ENCODE peak calls at places on chromosomes 16 and 17, in eight cellular contexts. One of them, this sample, is unnamed.

GRCh38 chr17:46053911-46054534 is 55.0 kb downstream of the STH start:
- DNase-seq in COR-L47: no peak
- DNase-seq in uterus: no peak
- DNase-seq in H9: no peak
- DNase-seq in caudate nucleus: no peak
- DNase-seq in upper lobe of right lung: no peak
- DNase-seq in NCI-H1092: no peak
- DNase-seq in foreskin keratinocyte: peak
- DNase-seq in this sample: no peak

GRCh38 chr17:65173284-65173793 is 36.2 kb downstream of the RGS9 start:
- DNase-seq in COR-L47: peak
- DNase-seq in uterus: no peak
- DNase-seq in H9: peak
- DNase-seq in caudate nucleus: no peak
- DNase-seq in upper lobe of right lung: no peak
- DNase-seq in NCI-H1092: peak
- DNase-seq in foreskin keratinocyte: peak
- DNase-seq in this sample: no peak

GRCh38 chr16:49937886-49938285 is 82.0 kb upstream of the ZNF423 start:
- DNase-seq in COR-L47: no peak
- DNase-seq in uterus: no peak
- DNase-seq in H9: no peak
- DNase-seq in caudate nucleus: no peak
- DNase-seq in upper lobe of right lung: no peak
- DNase-seq in NCI-H1092: no peak
- DNase-seq in foreskin keratinocyte: no peak
- DNase-seq in this sample: no peak

GRCh38 chr17:40326014-40326831 is 17.2 kb downstream of the RARA start:
- DNase-seq in COR-L47: no peak
- DNase-seq in uterus: no peak
- DNase-seq in H9: no peak
- DNase-seq in caudate nucleus: no peak
- DNase-seq in upper lobe of right lung: no peak
- DNase-seq in NCI-H1092: no peak
- DNase-seq in foreskin keratinocyte: no peak
- DNase-seq in this sample: no peak

GRCh38 chr16:10922328-10923145 is 19.7 kb downstream of the DEXI start:
- DNase-seq in COR-L47: no peak
- DNase-seq in uterus: no peak
- DNase-seq in H9: no peak
- DNase-seq in caudate nucleus: no peak
- DNase-seq in upper lobe of right lung: peak
- DNase-seq in NCI-H1092: peak
- DNase-seq in foreskin keratinocyte: no peak
- DNase-seq in this sample: no peak

GRCh38 chr17:20028436-20028835 is 19.3 kb downstream of the SPECC1 start:
- DNase-seq in COR-L47: no peak
- DNase-seq in uterus: no peak
- DNase-seq in H9: no peak
- DNase-seq in caudate nucleus: no peak
- DNase-seq in upper lobe of right lung: no peak
- DNase-seq in NCI-H1092: no peak
- DNase-seq in foreskin keratinocyte: peak
- DNase-seq in this sample: no peak

GRCh38 chr16:65644821-65645220 is 523.0 kb upstream of the CDH11 start:
- DNase-seq in COR-L47: no peak
- DNase-seq in uterus: no peak
- DNase-seq in H9: no peak
- DNase-seq in caudate nucleus: no peak
- DNase-seq in upper lobe of right lung: no peak
- DNase-seq in NCI-H1092: no peak
- DNase-seq in foreskin keratinocyte: no peak
- DNase-seq in this sample: no peak

GRCh38 chr17:65362826-65363225 is 198.6 kb downstream of the AXIN2 start:
- DNase-seq in COR-L47: peak
- DNase-seq in uterus: no peak
- DNase-seq in H9: no peak
- DNase-seq in caudate nucleus: no peak
- DNase-seq in upper lobe of right lung: no peak
- DNase-seq in NCI-H1092: no peak
- DNase-seq in foreskin keratinocyte: peak
- DNase-seq in this sample: no peak

GRCh38 chr17:7043195-7043543 is 723 bp downstream of the SLC16A11 start:
- DNase-seq in COR-L47: no peak
- DNase-seq in uterus: no peak
- DNase-seq in H9: no peak
- DNase-seq in caudate nucleus: no peak
- DNase-seq in upper lobe of right lung: peak
- DNase-seq in NCI-H1092: no peak
- DNase-seq in foreskin keratinocyte: no peak
- DNase-seq in this sample: no peak

GRCh38 chr16:87684106-87684677 is 81.6 kb downstream of the KLHDC4 start:
- DNase-seq in COR-L47: no peak
- DNase-seq in uterus: no peak
- DNase-seq in H9: no peak
- DNase-seq in caudate nucleus: no peak
- DNase-seq in upper lobe of right lung: no peak
- DNase-seq in NCI-H1092: no peak
- DNase-seq in foreskin keratinocyte: no peak
- DNase-seq in this sample: no peak

GRCh38 chr16:830871-831570 is 30.5 kb upstream of the GNG13 start:
- DNase-seq in COR-L47: no peak
- DNase-seq in uterus: no peak
- DNase-seq in H9: no peak
- DNase-seq in caudate nucleus: no peak
- DNase-seq in upper lobe of right lung: no peak
- DNase-seq in NCI-H1092: no peak
- DNase-seq in foreskin keratinocyte: no peak
- DNase-seq in this sample: no peak

GRCh38 chr17:79033046-79033616 is 9.2 kb downstream of the C1QTNF1 start:
- DNase-seq in COR-L47: no peak
- DNase-seq in uterus: peak
- DNase-seq in H9: no peak
- DNase-seq in caudate nucleus: no peak
- DNase-seq in upper lobe of right lung: peak
- DNase-seq in NCI-H1092: no peak
- DNase-seq in foreskin keratinocyte: no peak
- DNase-seq in this sample: no peak

GRCh38 chr17:60656499-60656898 is 21.2 kb upstream of the BCAS3 start:
- DNase-seq in COR-L47: no peak
- DNase-seq in uterus: no peak
- DNase-seq in H9: no peak
- DNase-seq in caudate nucleus: no peak
- DNase-seq in upper lobe of right lung: no peak
- DNase-seq in NCI-H1092: no peak
- DNase-seq in foreskin keratinocyte: no peak
- DNase-seq in this sample: no peak

GRCh38 chr16:79001156-79001997 is 599.2 kb downstream of the MAF start:
- DNase-seq in COR-L47: no peak
- DNase-seq in uterus: no peak
- DNase-seq in H9: no peak
- DNase-seq in caudate nucleus: no peak
- DNase-seq in upper lobe of right lung: no peak
- DNase-seq in NCI-H1092: no peak
- DNase-seq in foreskin keratinocyte: no peak
- DNase-seq in this sample: no peak

GRCh38 chr17:21252875-21253645 is at the start of gene NATD1:
- DNase-seq in COR-L47: peak
- DNase-seq in uterus: peak
- DNase-seq in H9: peak
- DNase-seq in caudate nucleus: peak
- DNase-seq in upper lobe of right lung: peak
- DNase-seq in NCI-H1092: peak
- DNase-seq in foreskin keratinocyte: peak
- DNase-seq in this sample: no peak

GRCh38 chr16:25523183-25523582 is 168.6 kb upstream of the HS3ST4 start:
- DNase-seq in COR-L47: no peak
- DNase-seq in uterus: no peak
- DNase-seq in H9: peak
- DNase-seq in caudate nucleus: no peak
- DNase-seq in upper lobe of right lung: no peak
- DNase-seq in NCI-H1092: no peak
- DNase-seq in foreskin keratinocyte: no peak
- DNase-seq in this sample: no peak

This sample was measured in RWPE2.